ENCODE peak calls at places on chromosomes 12 and 14, in six cellular contexts. I is heart right ventricle; O is HCT116; D is colonic mucosa; E is effector memory CD4-positive, alpha-beta T cell; B is neural progenitor cell. Y is an unnamed sample.

GRCh38 chr12:100987552-100988277 is 193.1 kb downstream of the ANO4 start:
- DNase-seq in D (no peak), O (peak; percentile 19), I (no peak), E (no peak), B (peak; percentile 77), Y (peak; percentile 37)

GRCh38 chr12:67472551-67472950 is 176.0 kb upstream of the DYRK2 start:
- DNase-seq in B (peak; percentile 34), O (no peak), D (no peak), I (no peak), E (no peak), Y (no peak)

GRCh38 chr12:78753058-78753457 is 111.5 kb upstream of the SYT1 start:
- DNase-seq in D (no peak), B (no peak), I (no peak), E (no peak), O (no peak), Y (no peak)

GRCh38 chr14:55103005-55103640 is 25.9 kb upstream of the LGALS3 start:
- DNase-seq in D (peak; percentile 96), O (peak; percentile 97), I (peak; percentile 63), E (peak; percentile 35), B (peak; percentile 62), Y (no peak)

GRCh38 chr12:121573949-121574520 is 6.8 kb downstream of the KDM2B start:
- DNase-seq in E (no peak), I (no peak), D (peak; percentile 65), O (no peak), B (no peak), Y (no peak)

GRCh38 chr12:20376984-20377383 is 8.6 kb downstream of the PDE3A start:
- DNase-seq in I (no peak), O (peak; percentile 22), B (peak; percentile 10), E (no peak), D (no peak), Y (no peak)

GRCh38 chr12:123987022-123987421 is 14.0 kb downstream of the ZNF664 start:
- DNase-seq in I (no peak), O (no peak), D (no peak), E (no peak), B (no peak), Y (no peak)

GRCh38 chr12:76083761-76084276 is 666 bp downstream of the NAP1L1 start:
- DNase-seq in E (peak; percentile 77), B (peak; percentile 95), I (peak; percentile 71), D (peak; percentile 74), O (no peak), Y (no peak)

GRCh38 chr12:99957866-99958466 is 26.8 kb downstream of the ANKS1B start:
- DNase-seq in I (no peak), E (no peak), D (no peak), B (no peak), O (no peak), Y (no peak)

GRCh38 chr12:118984206-118984943 is 3.0 kb downstream of the SRRM4 start:
- DNase-seq in E (no peak), I (no peak), D (no peak), B (no peak), O (no peak), Y (no peak)

GRCh38 chr12:52126605-52127578 is 47.4 kb downstream of the SMIM41 start:
- DNase-seq in D (no peak), E (no peak), B (no peak), O (no peak), I (no peak), Y (no peak)

GRCh38 chr12:71300772-71301675 is 138.6 kb upstream of the LGR5 start:
- DNase-seq in O (no peak), B (no peak), D (no peak), E (no peak), I (no peak), Y (no peak)

GRCh38 chr12:107133462-107133861 is 40.1 kb upstream of the CRY1 start:
- DNase-seq in B (no peak), E (no peak), O (no peak), D (no peak), I (no peak), Y (no peak)

GRCh38 chr12:131066207-131066885 is 112.6 kb downstream of the ADGRD1 start:
- DNase-seq in I (peak; percentile 16), B (no peak), D (no peak), O (no peak), E (no peak), Y (no peak)

GRCh38 chr14:53470351-53471043 is 317.4 kb upstream of the DDHD1 start:
- DNase-seq in B (no peak), O (no peak), E (no peak), D (no peak), I (peak; percentile 12), Y (no peak)

GRCh38 chr12:56840922-56841321 is 77.8 kb downstream of the HSD17B6 start:
- DNase-seq in D (no peak), I (no peak), O (no peak), B (no peak), E (no peak), Y (no peak)

GRCh38 chr12:12107678-12108077 is 36.9 kb downstream of the BCL2L14 start:
- DNase-seq in B (no peak), I (no peak), O (no peak), D (no peak), E (no peak), Y (no peak)

GRCh38 chr14:61498811-61499210 is 177.4 kb downstream of the PRKCH start:
- DNase-seq in E (no peak), O (no peak), B (no peak), D (no peak), I (no peak), Y (no peak)

GRCh38 chr12:26680724-26681455 is 152.1 kb downstream of the ITPR2 start:
- DNase-seq in E (no peak), D (no peak), B (no peak), I (no peak), O (no peak), Y (no peak)

GRCh38 chr14:71078481-71078880 is 171.2 kb downstream of the PCNX1 start:
- DNase-seq in E (no peak), I (no peak), D (no peak), B (no peak), O (no peak), Y (no peak)

GRCh38 chr14:77212933-77213656 is 31.5 kb downstream of the TMEM63C start:
- DNase-seq in D (peak; percentile 49), O (peak; percentile 28), B (peak; percentile 80), E (no peak), I (no peak), Y (no peak)

GRCh38 chr12:120012067-120012621 is 23.1 kb downstream of the BICDL1 start:
- DNase-seq in I (no peak), O (peak; percentile 18), B (peak; percentile 36), D (no peak), E (peak; percentile 83), Y (no peak)

GRCh38 chr12:6567112-6567680 is 895 bp downstream of the NOP2 start:
- DNase-seq in D (no peak), I (no peak), E (no peak), O (no peak), B (no peak), Y (no peak)

DNA sequence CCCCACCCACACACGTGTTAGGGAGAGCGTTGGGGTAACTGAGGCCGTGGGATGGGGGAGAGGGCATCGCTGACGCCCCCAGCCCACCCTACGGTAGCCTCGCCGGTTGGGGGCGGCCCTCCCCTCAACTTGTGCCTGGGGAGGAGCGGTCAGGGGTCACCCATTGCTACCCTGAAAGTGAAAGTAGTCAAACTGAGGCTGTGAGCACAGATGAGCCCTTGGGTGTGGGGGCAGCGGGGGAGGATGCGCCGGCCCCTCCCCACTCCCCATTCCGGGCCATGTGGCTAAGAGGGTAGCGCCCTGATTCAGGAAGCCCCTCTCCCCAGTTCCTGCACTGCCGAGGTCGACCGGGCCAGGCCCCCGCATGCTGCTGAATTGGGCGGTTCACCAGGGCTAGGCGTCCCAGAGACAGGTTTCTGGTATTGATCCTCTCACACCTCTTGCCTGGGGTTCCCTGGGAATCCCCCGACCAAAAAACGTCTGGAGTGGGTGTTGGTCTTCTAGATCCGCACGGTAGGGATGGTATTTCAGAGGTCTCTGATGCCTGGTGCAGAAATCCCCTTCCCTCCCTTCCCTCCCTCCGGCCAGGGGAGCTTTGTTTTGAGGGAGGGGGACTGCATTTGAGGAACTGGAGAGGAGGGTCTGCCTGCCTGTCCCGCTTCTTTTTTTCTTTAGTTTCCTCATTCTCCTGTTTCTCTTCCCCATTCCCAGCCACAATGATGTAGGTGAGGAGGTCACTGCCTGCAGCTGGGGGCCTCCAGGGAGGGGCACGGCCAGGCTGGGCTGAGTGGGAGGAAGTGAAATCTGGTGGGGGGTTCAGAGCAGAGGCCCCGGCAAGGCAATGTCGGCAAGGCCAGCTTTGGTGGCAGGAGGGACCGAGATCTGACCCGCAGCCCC is 999 bp downstream of the SH2B3 start:
- DNase-seq in E (peak; percentile 56), D (peak; percentile 43), O (no peak), B (peak; percentile 37), I (peak; percentile 53), Y (no peak)
- H3K27ac ChIP-seq in E (peak overlapping the region; percentile 97), D (peak overlapping the region; percentile 84), O (peak overlapping the region; percentile 65), B (no peak overlapping the region), I (peak overlapping the region; percentile 99), Y (peak overlapping the region; percentile 79)

DNA sequence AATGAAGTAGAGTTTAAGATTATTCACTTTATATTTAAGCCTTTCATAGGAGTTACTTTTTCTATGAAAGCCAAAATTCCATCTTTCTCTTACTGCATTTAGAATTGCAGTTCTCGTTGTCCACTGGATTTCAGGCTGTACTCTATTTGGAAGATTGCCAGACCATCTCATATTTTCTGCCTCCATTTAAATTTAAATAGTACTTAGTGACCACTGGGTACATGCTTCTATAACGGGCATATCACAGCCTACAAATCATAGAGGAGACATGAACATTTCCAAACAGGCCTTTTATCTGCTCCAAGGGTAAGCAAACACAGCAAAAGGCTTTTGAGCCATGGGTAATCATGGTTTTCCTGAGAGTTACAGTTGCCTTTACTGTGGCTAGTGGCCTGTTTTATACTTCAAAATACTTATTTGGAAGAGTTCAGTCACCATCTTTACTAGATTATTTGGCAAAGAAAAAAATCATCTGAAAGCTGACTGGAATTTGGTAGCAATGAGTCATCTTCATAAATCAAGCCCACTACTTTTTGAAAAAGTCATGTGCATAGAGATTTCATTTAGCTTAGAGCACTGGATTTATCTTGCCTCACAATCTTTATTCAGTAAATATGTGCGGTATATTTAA is 15.7 kb downstream of the ANO6 start:
- DNase-seq in D (no peak), O (no peak), I (no peak), B (no peak), E (no peak), Y (no peak)
- H3K27ac ChIP-seq in D (peak overlapping the region; percentile 16), O (peak overlapping the region; percentile 60), I (peak overlapping the region; percentile 86), B (peak overlapping the region; percentile 36), E (no peak overlapping the region), Y (no peak overlapping the region)

GRCh38 chr12:54370218-54370730 is 6.0 kb upstream of the GPR84 start:
- DNase-seq in B (peak; percentile 92), D (peak; percentile 81), E (no peak), O (no peak), I (peak; percentile 85), Y (peak; percentile 73)
- H3K27ac ChIP-seq in B (no peak overlapping the region), D (peak overlapping the region; percentile 29), E (no peak overlapping the region), O (peak overlapping the region; percentile 33), I (peak overlapping the region; percentile 81), Y (peak overlapping the region; percentile 6)

DNA sequence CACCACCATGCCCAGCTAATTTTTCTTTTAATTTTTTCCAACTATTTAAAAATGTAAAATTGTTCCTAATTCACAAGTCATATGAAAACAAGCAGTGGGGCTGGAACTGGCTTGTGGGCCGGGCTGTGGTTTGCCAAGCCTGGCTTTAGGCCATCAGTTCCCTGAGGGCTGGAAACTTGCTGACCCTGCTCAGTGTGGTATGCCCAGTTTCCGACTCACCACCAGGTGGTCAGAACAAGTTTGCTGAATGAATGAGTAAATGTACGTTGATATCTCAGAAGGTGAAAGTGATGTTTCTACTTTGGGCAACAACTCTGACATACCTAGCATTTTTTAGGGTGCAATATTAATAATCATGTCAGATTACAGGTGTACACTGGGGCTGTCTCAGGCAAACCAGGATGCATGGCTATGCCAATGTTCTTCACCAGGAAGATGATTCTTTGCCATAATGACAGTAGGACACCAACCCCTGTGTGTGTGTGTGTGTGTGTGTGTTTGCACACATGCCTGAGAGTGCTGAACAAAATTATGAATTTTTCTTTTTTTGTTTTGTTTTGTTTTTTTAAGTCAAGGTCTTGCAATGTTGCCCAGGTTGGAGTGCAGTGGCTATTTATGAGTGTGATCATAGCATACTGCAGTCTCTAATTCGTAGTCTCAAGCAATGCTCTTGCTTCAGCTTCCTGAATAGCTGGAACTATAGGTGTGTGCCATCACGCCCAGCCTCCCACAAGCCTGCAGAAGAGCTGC is 106.1 kb downstream of the PTPN11 start:
- DNase-seq in I (no peak), E (no peak), O (no peak), B (no peak), D (no peak), Y (no peak)
- H3K27ac ChIP-seq in I (no peak overlapping the region), E (no peak overlapping the region), O (no peak overlapping the region), B (no peak overlapping the region), D (no peak overlapping the region), Y (no peak overlapping the region)

Y was measured in caudate nucleus.